ENCODE peak calls at places on chromosome 7, in six cellular contexts. L is cardiac muscle cell, A is left lung, P is prostate gland, F is H1, T is fibroblast of lung. Q is an unnamed sample.

GRCh38 chr7:99557940-99558305 is 519 bp upstream of the ZNF655 start:
- DNase-seq in L (no peak), A (no peak), P (peak; percentile 52), F (no peak), T (no peak), Q (no peak)

GRCh38 chr7:142873281-142873784 is 12.2 kb downstream of the TRPV6 start:
- DNase-seq in L (peak; percentile 16), A (no peak), P (no peak), F (no peak), T (no peak), Q (peak; percentile 27)

GRCh38 chr7:66296555-66296954 is 91.4 kb downstream of the TPST1 start:
- DNase-seq in L (peak; percentile 65), A (no peak), P (no peak), F (no peak), T (peak; percentile 36), Q (no peak)

GRCh38 chr7:151882734-151883133 is 5.8 kb upstream of the PRKAG2 start:
- DNase-seq in L (no peak), A (no peak), P (no peak), F (no peak), T (no peak), Q (no peak)

GRCh38 chr7:44808914-44809393 is 12.5 kb downstream of the PPIA start:
- DNase-seq in L (no peak), A (no peak), P (no peak), F (no peak), T (no peak), Q (no peak)

GRCh38 chr7:129721139-129721538 is 109.6 kb downstream of the NRF1 start:
- DNase-seq in L (peak; percentile 36), A (no peak), P (no peak), F (no peak), T (no peak), Q (no peak)

GRCh38 chr7:29084832-29085231 is 61.5 kb downstream of the CPVL start:
- DNase-seq in L (no peak), A (no peak), P (no peak), F (no peak), T (no peak), Q (no peak)

GRCh38 chr7:45031829-45032228 is 31.8 kb downstream of the CCM2 start:
- DNase-seq in L (no peak), A (no peak), P (no peak), F (no peak), T (no peak), Q (no peak)

GRCh38 chr7:42183547-42183946 is 53.5 kb downstream of the GLI3 start:
- DNase-seq in L (no peak), A (no peak), P (no peak), F (no peak), T (no peak), Q (peak; percentile 59)

GRCh38 chr7:7696458-7697119 is 21.8 kb downstream of the RPA3 start:
- DNase-seq in L (no peak), A (no peak), P (peak; percentile 35), F (no peak), T (peak; percentile 63), Q (peak; percentile 58)

GRCh38 chr7:7695418-7695817 is 23.0 kb downstream of the RPA3 start:
- DNase-seq in L (peak; percentile 15), A (no peak), P (no peak), F (no peak), T (peak; percentile 28), Q (no peak)

GRCh38 chr7:7698930-7699329 is 19.5 kb downstream of the RPA3 start:
- DNase-seq in L (no peak), A (no peak), P (no peak), F (no peak), T (no peak), Q (no peak)

GRCh38 chr7:7693881-7694280 is 24.5 kb downstream of the RPA3 start:
- DNase-seq in L (peak; percentile 58), A (no peak), P (no peak), F (no peak), T (peak; percentile 93), Q (peak; percentile 91)

GRCh38 chr7:7694542-7694941 is 23.9 kb downstream of the RPA3 start:
- DNase-seq in L (no peak), A (no peak), P (no peak), F (no peak), T (no peak), Q (no peak)
- H3K27ac ChIP-seq in L (no peak overlapping the region), A (no peak overlapping the region), P (no peak overlapping the region), F (no peak overlapping the region), T (no peak overlapping the region), Q (no peak overlapping the region)

GRCh38 chr7:47350425-47350824 is 231.5 kb downstream of the TNS3 start:
- DNase-seq in L (no peak), A (no peak), P (no peak), F (no peak), T (no peak), Q (no peak)

GRCh38 chr7:47349401-47349800 is 232.5 kb downstream of the TNS3 start:
- DNase-seq in L (no peak), A (no peak), P (no peak), F (no peak), T (no peak), Q (no peak)

GRCh38 chr7:47352394-47352968 is 229.4 kb downstream of the TNS3 start:
- DNase-seq in L (no peak), A (no peak), P (no peak), F (no peak), T (no peak), Q (no peak)

GRCh38 chr7:47354831-47355541 is 226.9 kb downstream of the TNS3 start:
- DNase-seq in L (no peak), A (no peak), P (no peak), F (no peak), T (no peak), Q (no peak)

DNA sequence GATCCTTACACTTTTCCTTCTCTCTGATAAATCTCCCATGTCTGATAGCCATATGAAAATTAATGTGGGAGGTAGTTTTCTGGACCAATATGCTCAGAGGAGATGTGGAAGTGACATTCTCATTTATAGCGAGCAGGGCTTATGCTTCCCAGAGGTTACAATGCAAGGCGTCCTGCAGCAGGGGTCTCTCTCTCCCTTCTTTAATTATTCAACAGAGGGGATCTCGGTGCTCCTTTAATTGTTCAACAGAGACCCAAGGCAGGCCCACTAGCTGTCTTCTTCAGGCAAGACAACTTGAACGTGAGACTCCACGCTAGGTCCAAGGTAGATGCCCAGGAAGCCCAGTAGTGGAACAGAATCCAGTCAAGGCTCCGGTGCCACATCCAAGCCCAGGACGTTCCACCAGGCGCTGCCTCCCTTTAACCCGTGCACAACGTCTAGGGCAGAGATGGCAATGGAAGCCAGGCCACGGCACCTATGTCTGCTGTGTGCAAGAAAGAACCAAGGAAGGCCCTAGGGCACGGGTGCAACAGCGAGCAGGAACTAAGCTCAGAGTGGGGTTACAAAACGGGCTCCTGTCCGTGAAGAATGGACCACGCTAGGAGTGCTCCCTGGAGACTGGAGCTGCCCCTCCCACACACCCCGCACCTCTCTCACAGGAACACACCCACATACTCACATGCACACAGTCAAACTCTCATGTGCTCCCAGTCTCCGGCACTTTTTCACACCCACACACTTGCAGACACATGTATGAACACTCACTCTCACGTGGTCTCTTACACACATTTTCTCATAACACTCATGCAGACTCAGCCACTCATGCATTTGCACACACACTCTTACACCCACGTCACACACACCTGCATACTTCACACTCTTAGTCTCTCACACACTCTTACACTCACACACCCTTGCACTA is 230.4 kb downstream of the TNS3 start:
- DNase-seq in L (no peak), A (no peak), P (no peak), F (no peak), T (no peak), Q (no peak)
- TF ChIP-seq CTCF in L (no peak), A (no peak), P (no peak), F (no peak), T (no peak), Q (no peak)

DNA sequence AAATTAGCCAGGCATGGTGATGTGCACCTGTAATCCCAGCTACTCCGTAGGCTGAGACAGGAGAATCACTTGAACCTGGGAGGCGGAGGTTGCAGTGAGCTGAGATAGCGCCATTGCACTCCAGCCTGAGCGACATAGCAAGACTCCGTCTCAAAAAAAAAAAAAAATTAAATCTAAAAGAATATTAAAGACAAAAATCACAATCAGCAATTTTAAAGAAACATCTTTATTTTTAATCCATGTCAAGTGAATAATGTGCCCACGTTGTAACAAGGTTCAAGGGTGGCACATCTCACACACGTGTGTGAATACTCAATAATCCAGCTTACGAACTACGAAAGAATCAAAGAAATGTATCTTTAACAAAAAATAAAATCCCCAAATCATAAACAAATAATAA is 23.0 kb downstream of the SLC37A3 start:
- DNase-seq in L (no peak), A (no peak), P (no peak), F (no peak), T (no peak), Q (no peak)
- H3K27ac ChIP-seq in L (no peak overlapping the region), A (no peak overlapping the region), P (no peak overlapping the region), F (no peak overlapping the region), T (no peak overlapping the region), Q (no peak overlapping the region)

GRCh38 chr7:25148772-25149575 is 23.9 kb upstream of the CYCS start:
- DNase-seq in L (no peak), A (no peak), P (no peak), F (no peak), T (peak; percentile 2), Q (peak; percentile 6)
- TF ChIP-seq CTCF in L (no peak), A (no peak), P (no peak), F (peak; percentile 11), T (no peak), Q (no peak)

GRCh38 chr7:22559829-22560489 is 60.0 kb upstream of the STEAP1B start:
- DNase-seq in L (peak; percentile 90), A (no peak), P (peak; percentile 64), F (no peak), T (peak; percentile 71), Q (peak; percentile 86)
- H3K27ac ChIP-seq in L (no peak overlapping the region), A (no peak overlapping the region), P (no peak overlapping the region), F (no peak overlapping the region), T (peak overlapping the region; percentile 52), Q (peak overlapping the region; percentile 95)

GRCh38 chr7:76074972-76075370 is 27.1 kb downstream of the MDH2 start:
- DNase-seq in L (peak; percentile 25), A (no peak), P (no peak), F (no peak), T (peak; percentile 26), Q (no peak)

GRCh38 chr7:76072243-76073148 is 24.6 kb downstream of the MDH2 start:
- DNase-seq in L (no peak), A (no peak), P (no peak), F (no peak), T (no peak), Q (no peak)

GRCh38 chr7:76071316-76072242 is 23.7 kb downstream of the MDH2 start:
- DNase-seq in L (peak; percentile 73), A (peak; percentile 76), P (no peak), F (no peak), T (no peak), Q (no peak)

GRCh38 chr7:76074306-76074971 is 26.5 kb downstream of the MDH2 start:
- DNase-seq in L (no peak), A (no peak), P (no peak), F (no peak), T (no peak), Q (no peak)

DNA sequence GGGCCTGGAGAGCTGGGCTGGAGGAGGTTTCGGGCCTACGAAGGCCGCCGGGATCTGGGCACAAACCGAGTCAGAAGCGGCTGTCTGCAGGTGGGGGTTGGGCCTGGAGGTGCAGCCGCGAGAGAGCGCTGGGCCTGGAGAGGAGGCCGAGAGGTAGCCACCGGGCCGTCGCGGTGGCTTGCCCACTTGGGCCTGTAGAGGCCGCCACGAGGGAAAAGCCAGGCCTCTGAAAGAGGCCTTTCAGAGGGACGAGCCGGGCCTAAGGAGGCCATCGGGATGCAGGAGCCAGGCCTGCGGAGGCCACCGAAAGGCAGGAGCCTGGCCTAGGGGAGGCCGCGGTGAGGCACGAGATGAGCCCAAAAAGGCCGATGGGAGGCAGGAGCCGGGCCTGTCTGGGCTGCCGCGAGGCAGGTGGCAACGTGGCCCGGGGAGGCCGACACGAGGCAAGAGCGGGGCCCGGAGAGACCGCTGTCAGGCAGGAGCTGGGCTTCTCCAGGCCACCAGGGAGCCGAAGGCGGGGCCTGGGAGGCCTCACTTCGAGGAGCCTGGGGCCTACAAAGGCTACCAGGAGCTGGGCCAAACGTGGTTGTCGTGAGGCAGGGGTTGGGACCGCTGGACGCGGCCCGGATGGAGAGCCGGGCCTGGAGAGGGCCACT is 25.6 kb downstream of the MDH2 start:
- DNase-seq in L (no peak), A (no peak), P (no peak), F (no peak), T (no peak), Q (no peak)
- TF ChIP-seq CTCF in L (no peak), A (no peak), P (no peak), F (peak; percentile 61), T (no peak), Q (no peak)

Q was measured in PC-3.